ENCODE peak calls at places on chromosomes 3 and 15, in four cellular contexts. One of them, this sample, is unnamed.

GRCh38 chr3:78830466-78830865 is 937.3 kb downstream of the ROBO1 start:
- DNase-seq in substantia nigra: no peak
- DNase-seq in hippocampal formation: no peak
- DNase-seq in transverse colon: no peak
- DNase-seq in this sample: no peak

GRCh38 chr3:43872301-43872700 is 181.6 kb downstream of the ABHD5 start:
- DNase-seq in transverse colon: no peak
- DNase-seq in substantia nigra: no peak
- DNase-seq in hippocampal formation: no peak
- DNase-seq in this sample: no peak

GRCh38 chr15:60370804-60371700 is 26.7 kb downstream of the ANXA2 start:
- DNase-seq in substantia nigra: no peak
- DNase-seq in transverse colon: peak
- DNase-seq in hippocampal formation: no peak
- DNase-seq in this sample: no peak

GRCh38 chr15:82539690-82540054 is 585 bp downstream of the RPS17 start:
- DNase-seq in hippocampal formation: no peak
- DNase-seq in transverse colon: peak
- DNase-seq in substantia nigra: no peak
- DNase-seq in this sample: no peak

GRCh38 chr15:100803158-100803440 is 76.5 kb upstream of the ALDH1A3 start:
- DNase-seq in transverse colon: no peak
- DNase-seq in substantia nigra: no peak
- DNase-seq in hippocampal formation: no peak
- DNase-seq in this sample: no peak

GRCh38 chr3:57942872-57943283 is 65.3 kb upstream of the FLNB start:
- DNase-seq in substantia nigra: no peak
- DNase-seq in hippocampal formation: no peak
- DNase-seq in transverse colon: peak
- DNase-seq in this sample: no peak

GRCh38 chr3:195892355-195893120 is 15.8 kb downstream of the TNK2 start:
- DNase-seq in transverse colon: peak
- DNase-seq in hippocampal formation: peak
- DNase-seq in substantia nigra: peak
- DNase-seq in this sample: peak

GRCh38 chr3:52406231-52406661 is 38.7 kb downstream of the SEMA3G start:
- DNase-seq in transverse colon: peak
- DNase-seq in substantia nigra: no peak
- DNase-seq in hippocampal formation: no peak
- DNase-seq in this sample: no peak

GRCh38 chr3:149080011-149080698 is 6.2 kb downstream of the HLTF start:
- DNase-seq in hippocampal formation: no peak
- DNase-seq in transverse colon: no peak
- DNase-seq in substantia nigra: no peak
- DNase-seq in this sample: no peak

GRCh38 chr15:81897011-81897677 is 148.7 kb downstream of the MEX3B start:
- DNase-seq in substantia nigra: no peak
- DNase-seq in hippocampal formation: no peak
- DNase-seq in transverse colon: no peak
- DNase-seq in this sample: no peak

GRCh38 chr3:60803812-60804211 is 447.4 kb downstream of the FHIT start:
- DNase-seq in transverse colon: no peak
- DNase-seq in hippocampal formation: peak
- DNase-seq in substantia nigra: peak
- DNase-seq in this sample: peak

GRCh38 chr15:101489633-101490407 is at the start of gene PCSK6:
- DNase-seq in hippocampal formation: peak
- DNase-seq in transverse colon: peak
- DNase-seq in substantia nigra: no peak
- DNase-seq in this sample: peak

GRCh38 chr3:9793161-9793781 is 389 bp downstream of the ARPC4 start:
- DNase-seq in hippocampal formation: no peak
- DNase-seq in substantia nigra: no peak
- DNase-seq in transverse colon: peak
- DNase-seq in this sample: no peak